ENCODE peak calls at places on chromosomes 11 and 22, in six cellular contexts. One of them, this sample, is unnamed.

GRCh38 chr11:109422755-109423113 is 744 bp downstream of the C11orf87 start:
- DNase-seq in H54: no peak
- DNase-seq in fibroblast of mammary gland: no peak
- DNase-seq in brain microvascular endothelial cell: no peak
- DNase-seq in AG08396: peak
- DNase-seq in stimulated activated CD8-positive, alpha-beta memory T cell treated with anti-CD3 and anti-CD28 coated beads, Interleukin-12 subunit alpha, Interleukin-12 subunit beta, amount 100 ng/mL, for 4 hours: no peak
- DNase-seq in this sample: no peak

GRCh38 chr11:131077340-131077739 is 161.1 kb upstream of the SNX19 start:
- DNase-seq in brain microvascular endothelial cell: no peak
- DNase-seq in H54: no peak
- DNase-seq in stimulated activated CD8-positive, alpha-beta memory T cell treated with anti-CD3 and anti-CD28 coated beads, Interleukin-12 subunit alpha, Interleukin-12 subunit beta, amount 100 ng/mL, for 4 hours: no peak
- DNase-seq in fibroblast of mammary gland: peak
- DNase-seq in AG08396: no peak
- DNase-seq in this sample: no peak

GRCh38 chr11:72232260-72233055 is 7.9 kb downstream of the INPPL1 start:
- DNase-seq in fibroblast of mammary gland: no peak
- DNase-seq in brain microvascular endothelial cell: no peak
- DNase-seq in stimulated activated CD8-positive, alpha-beta memory T cell treated with anti-CD3 and anti-CD28 coated beads, Interleukin-12 subunit alpha, Interleukin-12 subunit beta, amount 100 ng/mL, for 4 hours: no peak
- DNase-seq in AG08396: no peak
- DNase-seq in H54: no peak
- DNase-seq in this sample: no peak

GRCh38 chr11:91981995-91982394 is 242.6 kb upstream of the FAT3 start:
- DNase-seq in stimulated activated CD8-positive, alpha-beta memory T cell treated with anti-CD3 and anti-CD28 coated beads, Interleukin-12 subunit alpha, Interleukin-12 subunit beta, amount 100 ng/mL, for 4 hours: no peak
- DNase-seq in fibroblast of mammary gland: peak
- DNase-seq in H54: peak
- DNase-seq in AG08396: peak
- DNase-seq in brain microvascular endothelial cell: peak
- DNase-seq in this sample: no peak

GRCh38 chr11:8652140-8652539 is 30.3 kb downstream of the TRIM66 start:
- DNase-seq in stimulated activated CD8-positive, alpha-beta memory T cell treated with anti-CD3 and anti-CD28 coated beads, Interleukin-12 subunit alpha, Interleukin-12 subunit beta, amount 100 ng/mL, for 4 hours: no peak
- DNase-seq in brain microvascular endothelial cell: peak
- DNase-seq in fibroblast of mammary gland: peak
- DNase-seq in AG08396: peak
- DNase-seq in H54: peak
- DNase-seq in this sample: no peak

GRCh38 chr11:127042445-127042844 is 41.9 kb upstream of the KIRREL3 start:
- DNase-seq in stimulated activated CD8-positive, alpha-beta memory T cell treated with anti-CD3 and anti-CD28 coated beads, Interleukin-12 subunit alpha, Interleukin-12 subunit beta, amount 100 ng/mL, for 4 hours: no peak
- DNase-seq in brain microvascular endothelial cell: no peak
- DNase-seq in fibroblast of mammary gland: peak
- DNase-seq in AG08396: peak
- DNase-seq in H54: peak
- DNase-seq in this sample: no peak

GRCh38 chr11:67640021-67640757 is 626 bp upstream of the TBX10 start:
- DNase-seq in brain microvascular endothelial cell: peak
- DNase-seq in fibroblast of mammary gland: peak
- DNase-seq in H54: no peak
- DNase-seq in stimulated activated CD8-positive, alpha-beta memory T cell treated with anti-CD3 and anti-CD28 coated beads, Interleukin-12 subunit alpha, Interleukin-12 subunit beta, amount 100 ng/mL, for 4 hours: no peak
- DNase-seq in AG08396: peak
- DNase-seq in this sample: no peak

GRCh38 chr11:133518702-133519264 is 13.5 kb downstream of the OPCML start:
- DNase-seq in brain microvascular endothelial cell: no peak
- DNase-seq in AG08396: no peak
- DNase-seq in fibroblast of mammary gland: no peak
- DNase-seq in H54: no peak
- DNase-seq in stimulated activated CD8-positive, alpha-beta memory T cell treated with anti-CD3 and anti-CD28 coated beads, Interleukin-12 subunit alpha, Interleukin-12 subunit beta, amount 100 ng/mL, for 4 hours: no peak
- DNase-seq in this sample: no peak

GRCh38 chr11:41449483-41450050 is 9.9 kb downstream of the LRRC4C start:
- DNase-seq in AG08396: no peak
- DNase-seq in fibroblast of mammary gland: no peak
- DNase-seq in H54: no peak
- DNase-seq in stimulated activated CD8-positive, alpha-beta memory T cell treated with anti-CD3 and anti-CD28 coated beads, Interleukin-12 subunit alpha, Interleukin-12 subunit beta, amount 100 ng/mL, for 4 hours: no peak
- DNase-seq in brain microvascular endothelial cell: no peak
- DNase-seq in this sample: no peak

GRCh38 chr22:49930596-49931412 is 12.4 kb downstream of the CRELD2 start:
- DNase-seq in stimulated activated CD8-positive, alpha-beta memory T cell treated with anti-CD3 and anti-CD28 coated beads, Interleukin-12 subunit alpha, Interleukin-12 subunit beta, amount 100 ng/mL, for 4 hours: no peak
- DNase-seq in fibroblast of mammary gland: peak
- DNase-seq in brain microvascular endothelial cell: peak
- DNase-seq in AG08396: peak
- DNase-seq in H54: no peak
- DNase-seq in this sample: peak

GRCh38 chr11:3878036-3878584 is 22.6 kb downstream of the STIM1 start:
- DNase-seq in AG08396: no peak
- DNase-seq in fibroblast of mammary gland: no peak
- DNase-seq in brain microvascular endothelial cell: no peak
- DNase-seq in H54: no peak
- DNase-seq in stimulated activated CD8-positive, alpha-beta memory T cell treated with anti-CD3 and anti-CD28 coated beads, Interleukin-12 subunit alpha, Interleukin-12 subunit beta, amount 100 ng/mL, for 4 hours: no peak
- DNase-seq in this sample: no peak